ENCODE peak calls at places on chromosome 4, in ten cellular contexts. P is A549, Q is ovary, N is tibial nerve, O is adrenal gland, C is suprapubic skin, W is IMR-90, E is breast epithelium, Z is H1, T is heart left ventricle. U is an unnamed sample.

GRCh38 chr4:78484574-78484973 is 67.0 kb upstream of the ANXA3 start:
- DNase-seq in O (no peak), P (no peak), C (no peak), Q (no peak), N (no peak), W (no peak), Z (no peak), T (no peak), E (no peak), U (no peak)

GRCh38 chr4:125313989-125314602 is 659 bp upstream of the FAT4 start:
- DNase-seq in T (no peak), O (no peak), Q (no peak), C (no peak), P (no peak), N (no peak), W (peak), Z (no peak), E (no peak), U (peak)

GRCh38 chr4:173525118-173526033 is 4.7 kb downstream of the HAND2 start:
- DNase-seq in N (no peak), P (no peak), T (no peak), C (no peak), O (no peak), Z (no peak), W (no peak), Q (peak), E (no peak), U (no peak)

GRCh38 chr4:123676550-123677229 is 280.1 kb downstream of the SPRY1 start:
- DNase-seq in T (no peak), E (no peak), O (no peak), Z (no peak), Q (no peak), W (no peak), P (no peak), N (no peak), C (no peak), U (no peak)

GRCh38 chr4:53591372-53591892 is at the start of gene LNX1:
- DNase-seq in Q (no peak), N (no peak), T (no peak), O (no peak), E (peak), C (peak), Z (peak), W (no peak), P (no peak), U (peak)

GRCh38 chr4:99835942-99836341 is 19.3 kb downstream of the DAPP1 start:
- DNase-seq in N (no peak), W (no peak), P (no peak), Q (no peak), E (no peak), O (no peak), Z (no peak), C (no peak), T (no peak), U (no peak)

GRCh38 chr4:156970501-156971167 is 965 bp downstream of the PDGFC start:
- DNase-seq in E (peak), N (peak), Q (peak), C (peak), W (peak), T (peak), Z (no peak), O (peak), P (peak), U (peak)

GRCh38 chr4:47531241-47531953 is 46.3 kb downstream of the ATP10D start:
- DNase-seq in P (no peak), W (peak), C (no peak), N (no peak), E (no peak), Z (no peak), O (no peak), Q (no peak), T (peak), U (no peak)

GRCh38 chr4:148076964-148077363 is 345.1 kb downstream of the ARHGAP10 start:
- DNase-seq in E (no peak), Z (no peak), C (no peak), Q (no peak), O (no peak), W (peak), T (no peak), N (no peak), P (no peak), U (no peak)

GRCh38 chr4:113260671-113261070 is 211.2 kb downstream of the ANK2 start:
- DNase-seq in P (no peak), Q (no peak), O (no peak), E (no peak), C (no peak), N (no peak), T (no peak), W (no peak), Z (no peak), U (no peak)

GRCh38 chr4:92969650-92970370 is 666.0 kb downstream of the GRID2 start:
- DNase-seq in N (no peak), Q (no peak), O (no peak), T (no peak), E (no peak), C (no peak), P (peak), Z (no peak), W (peak), U (no peak)

GRCh38 chr4:44221407-44221806 is 227.2 kb downstream of the KCTD8 start:
- DNase-seq in N (no peak), Q (no peak), T (no peak), Z (no peak), C (no peak), O (no peak), P (no peak), W (no peak), E (no peak), U (no peak)

GRCh38 chr4:25180524-25181131 is 20.4 kb upstream of the SEPSECS start:
- DNase-seq in E (no peak), T (no peak), Q (no peak), Z (no peak), C (no peak), W (peak), O (peak), P (no peak), N (no peak), U (no peak)

GRCh38 chr4:147811878-147812277 is 80.0 kb downstream of the ARHGAP10 start:
- DNase-seq in W (no peak), Z (no peak), T (no peak), O (no peak), C (no peak), E (no peak), Q (no peak), N (no peak), P (no peak), U (no peak)

GRCh38 chr4:3009422-3009821 is 46.1 kb downstream of the GRK4 start:
- DNase-seq in W (no peak), Q (no peak), Z (no peak), N (no peak), P (peak), E (no peak), T (no peak), C (peak), O (no peak), U (peak)

GRCh38 chr4:15010038-15010585 is 7.8 kb downstream of the CPEB2 start:
- DNase-seq in Z (no peak), T (no peak), Q (no peak), O (no peak), P (no peak), W (no peak), E (no peak), C (no peak), N (no peak), U (no peak)

GRCh38 chr4:147599764-147600163 is 17.4 kb upstream of the TMEM184C start:
- DNase-seq in W (peak), T (no peak), O (no peak), P (no peak), N (no peak), E (no peak), Z (no peak), Q (no peak), C (no peak), U (no peak)

GRCh38 chr4:10808591-10808990 is 124.0 kb upstream of the CLNK start:
- DNase-seq in C (no peak), Q (no peak), P (no peak), W (peak), O (peak), N (no peak), T (peak), E (no peak), Z (no peak), U (no peak)

GRCh38 chr4:147683172-147683571 is 791 bp downstream of the PRMT9 start:
- DNase-seq in Q (no peak), N (no peak), Z (no peak), C (no peak), T (no peak), W (peak), E (no peak), P (no peak), O (peak), U (no peak)

GRCh38 chr4:1104647-1105046 is 8.7 kb downstream of the RNF212 start:
- DNase-seq in C (peak), O (no peak), Q (no peak), E (no peak), T (no peak), N (no peak), P (no peak), W (no peak), Z (no peak), U (no peak)

GRCh38 chr4:54015421-54016065 is 48.9 kb downstream of the CHIC2 start:
- DNase-seq in O (no peak), E (no peak), P (no peak), N (no peak), Z (peak), W (no peak), Q (no peak), T (no peak), C (no peak), U (no peak)

GRCh38 chr4:53558061-53558801 is 33.1 kb downstream of the LNX1 start:
- DNase-seq in Z (no peak), T (no peak), P (no peak), W (peak), Q (no peak), E (no peak), C (peak), N (no peak), O (no peak), U (no peak)

GRCh38 chr4:70703695-70704332 is 15.5 kb downstream of the UTP3 start:
- DNase-seq in E (no peak), W (peak), C (no peak), Q (no peak), O (peak), T (no peak), N (no peak), Z (no peak), P (no peak), U (no peak)

GRCh38 chr4:7841071-7841470 is 98.6 kb downstream of the AFAP1 start:
- DNase-seq in C (no peak), O (no peak), Q (no peak), P (no peak), Z (no peak), W (no peak), T (no peak), E (no peak), N (no peak), U (no peak)

DNA sequence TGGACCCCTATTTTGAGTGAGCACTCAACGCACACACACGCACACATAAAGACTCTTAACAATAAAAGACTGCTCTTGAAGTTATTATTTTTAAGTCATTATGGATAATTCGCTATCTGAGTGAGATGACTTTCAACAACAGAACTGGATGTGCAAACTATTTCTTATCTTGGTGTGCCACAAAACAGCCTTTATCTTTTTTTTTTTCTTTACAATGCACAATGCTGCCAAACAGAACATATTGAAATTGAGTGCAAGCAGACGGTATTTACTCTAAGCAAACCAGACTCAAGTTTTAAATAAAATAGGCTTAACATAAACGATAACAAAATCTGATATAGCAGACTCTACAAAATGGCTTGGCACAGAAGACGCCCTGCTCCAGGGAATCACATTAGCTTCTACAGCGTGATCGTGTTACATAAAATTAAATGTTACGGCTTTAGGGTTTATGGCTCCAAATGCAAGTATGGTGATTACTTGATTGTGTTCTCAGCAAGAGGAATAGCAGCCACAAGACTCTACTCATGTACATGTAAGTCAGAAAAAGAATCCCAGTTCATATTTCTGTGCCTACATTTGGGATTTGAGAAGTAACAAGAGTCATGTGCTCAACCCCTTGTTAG is 9.6 kb upstream of the STK32B start:
- DNase-seq in N (no peak), Q (no peak), W (no peak), O (no peak), P (no peak), E (no peak), T (no peak), C (no peak), Z (no peak), U (no peak)
- TF ChIP-seq POLR2A in N (no peak), Q (no peak), W (no peak), O (no peak), P (no peak), E (no peak), T (no peak), C (no peak), Z (no peak), U (no peak)

GRCh38 chr4:4358093-4358840 is 28.6 kb upstream of the NSG1 start:
- DNase-seq in N (no peak), T (no peak), Q (no peak), O (no peak), E (no peak), Z (no peak), C (no peak), P (no peak), W (no peak), U (no peak)
- H3K27ac ChIP-seq in N (no peak), T (no peak), Q (no peak), O (no peak), E (no peak), Z (no peak), C (no peak), P (no peak), W (no peak), U (no peak)

DNA sequence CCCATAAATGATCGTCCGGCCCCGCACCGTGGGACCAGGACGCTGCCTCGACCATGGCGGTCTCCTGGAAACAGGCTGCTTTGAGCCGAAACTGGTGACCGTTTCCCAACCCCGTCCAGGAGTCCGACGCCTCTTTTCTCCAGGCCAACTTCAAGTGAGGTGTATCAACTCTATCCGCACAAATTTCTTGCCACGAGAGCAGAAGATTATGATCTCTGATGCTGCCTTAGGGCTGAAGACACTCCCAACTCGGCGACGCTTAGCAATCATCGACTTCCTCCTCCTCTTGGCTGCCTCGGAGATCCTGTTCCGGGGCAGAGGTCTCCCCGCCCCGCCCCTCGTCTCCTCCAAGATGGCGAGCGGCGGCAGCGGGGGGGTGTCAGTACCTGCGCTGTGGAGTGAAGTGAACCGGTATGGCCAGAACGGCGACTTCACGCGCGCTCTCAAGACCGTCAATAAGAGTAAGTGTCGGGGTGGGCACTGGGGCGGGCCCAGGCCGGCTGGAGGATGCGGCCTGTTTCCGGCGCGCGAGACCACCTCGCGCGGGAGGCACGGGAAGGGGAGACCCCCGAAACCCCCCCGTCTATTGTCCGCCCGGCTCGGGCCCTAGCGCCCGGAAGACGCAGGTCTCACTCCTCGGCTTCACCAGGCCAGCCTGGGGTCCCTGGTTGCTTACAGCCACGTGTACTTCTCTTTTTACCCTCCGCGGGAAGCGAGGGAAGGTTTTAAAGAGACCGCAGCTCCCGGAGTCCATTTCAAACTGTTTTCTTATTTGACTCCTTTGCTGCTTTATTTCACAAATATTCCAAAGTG is at the start of gene SRP72:
- DNase-seq in N (peak), E (peak), Q (peak), P (peak), T (peak), Z (peak), C (peak), W (peak), O (peak), U (peak)
- TF ChIP-seq POLR2A in N (peak), E (peak), Q (peak), P (peak), T (no peak), Z (peak), C (peak), W (peak), O (peak), U (peak)

GRCh38 chr4:185134176-185134869 is 8.7 kb upstream of the SLC25A4 start:
- DNase-seq in O (no peak), P (peak), N (no peak), T (no peak), W (peak), Z (no peak), E (no peak), C (no peak), Q (no peak), U (no peak)

GRCh38 chr4:185138161-185138560 is 4.9 kb upstream of the SLC25A4 start:
- DNase-seq in N (no peak), P (no peak), C (no peak), E (no peak), Q (no peak), W (no peak), Z (no peak), T (no peak), O (no peak), U (no peak)

GRCh38 chr4:185139736-185140135 is 3.3 kb upstream of the SLC25A4 start:
- DNase-seq in T (peak), C (no peak), Z (no peak), O (no peak), Q (no peak), N (no peak), P (no peak), E (no peak), W (no peak), U (no peak)

GRCh38 chr4:185141777-185142176 is 1.3 kb upstream of the SLC25A4 start:
- DNase-seq in Q (no peak), Z (no peak), T (no peak), N (no peak), C (no peak), E (no peak), O (no peak), P (no peak), W (no peak), U (no peak)

GRCh38 chr4:185137233-185137925 is 5.7 kb upstream of the SLC25A4 start:
- DNase-seq in E (no peak), P (no peak), W (no peak), N (no peak), C (no peak), Q (peak), Z (no peak), T (peak), O (peak), U (no peak)
- H3K27ac ChIP-seq in E (no peak), P (no peak), W (no peak), N (no peak), C (no peak), Q (peak), Z (no peak), T (peak), O (peak), U (no peak)

GRCh38 chr4:95548738-95549245 is at the start of gene UNC5C:
- DNase-seq in Q (peak), T (peak), P (no peak), Z (no peak), C (no peak), N (peak), E (no peak), W (no peak), O (peak), U (peak)
- TF ChIP-seq POLR2A in Q (peak), T (no peak), P (no peak), Z (no peak), C (no peak), N (peak), E (peak), W (no peak), O (peak), U (peak)

DNA sequence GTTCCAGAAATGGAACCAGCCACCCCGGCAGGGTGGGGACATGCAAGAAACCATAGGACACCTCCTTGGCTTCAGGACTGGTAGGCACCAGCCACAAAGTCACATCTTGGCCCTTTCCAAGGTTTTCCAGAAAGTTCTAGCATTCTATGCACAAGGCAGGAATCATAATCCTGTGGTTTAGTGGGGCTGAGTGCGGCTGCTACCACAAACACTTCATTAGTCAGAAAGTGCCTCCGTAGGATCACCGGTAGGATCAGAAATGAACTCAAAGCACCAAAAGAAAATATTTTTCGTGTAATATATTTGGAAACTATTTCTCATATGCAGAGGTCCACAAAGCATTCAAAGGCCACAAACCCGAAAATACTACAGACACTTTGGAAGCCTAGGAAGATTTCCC is 191.7 kb downstream of the PTTG2 start:
- DNase-seq in N (no peak), O (no peak), C (peak), E (no peak), T (no peak), Q (no peak), P (no peak), Z (no peak), W (no peak), U (no peak)
- H3K27ac ChIP-seq in N (no peak), O (no peak), C (no peak), E (no peak), T (no peak), Q (no peak), P (no peak), Z (no peak), W (no peak), U (no peak)